ENCODE peak calls at places on chromosomes 12 and 14, in seven cellular contexts. P is heart left ventricle, A is GM23338, X is psoas muscle, R is cardiac muscle cell, Y is left lung, S is upper lobe of right lung. L is an unnamed sample.

GRCh38 chr12:124396544-124397398 is 101.9 kb downstream of the RFLNA start:
- DNase-seq in Y (no peak), S (no peak), X (no peak), P (peak; percentile 78), A (no peak), R (no peak), L (no peak)

GRCh38 chr14:91611528-91611927 is 101.4 kb upstream of the PPP4R3A start:
- DNase-seq in S (no peak), R (no peak), P (no peak), Y (no peak), X (no peak), A (no peak), L (no peak)

GRCh38 chr12:14239935-14240872 is 125.3 kb upstream of the ATF7IP start:
- DNase-seq in R (no peak), Y (no peak), S (no peak), A (peak; percentile 74), P (no peak), X (no peak), L (no peak)

GRCh38 chr12:94336201-94336915 is 123.3 kb downstream of the CEP83 start:
- DNase-seq in X (no peak), R (peak; percentile 77), Y (no peak), A (no peak), P (no peak), S (no peak), L (no peak)

GRCh38 chr12:9340422-9341259 is 132.4 kb upstream of the PZP start:
- DNase-seq in S (no peak), A (no peak), P (no peak), Y (no peak), X (no peak), R (peak; percentile 46), L (no peak)

GRCh38 chr12:55935742-55936151 is 4.8 kb downstream of the DGKA start:
- DNase-seq in A (peak; percentile 54), R (peak; percentile 21), Y (peak; percentile 77), P (peak; percentile 49), S (peak; percentile 66), X (peak; percentile 70), L (no peak)

GRCh38 chr14:54975856-54976255 is 51.0 kb downstream of the WDHD1 start:
- DNase-seq in P (no peak), X (no peak), A (no peak), R (peak; percentile 42), S (no peak), Y (no peak), L (no peak)

GRCh38 chr12:19880076-19880475 is 440.8 kb downstream of the AEBP2 start:
- DNase-seq in A (no peak), X (no peak), Y (no peak), S (no peak), R (no peak), P (no peak), L (no peak)

GRCh38 chr14:33452982-33453381 is 497.9 kb downstream of the EGLN3 start:
- DNase-seq in X (no peak), S (no peak), P (no peak), A (no peak), R (no peak), Y (no peak), L (no peak)

GRCh38 chr12:2475984-2476383 is 318.8 kb upstream of the FKBP4 start:
- DNase-seq in R (no peak), Y (no peak), P (no peak), X (no peak), S (no peak), A (no peak), L (no peak)

GRCh38 chr12:24911284-24911791 is 37.6 kb downstream of the BCAT1 start:
- DNase-seq in S (no peak), X (no peak), P (no peak), Y (no peak), R (peak; percentile 41), A (no peak), L (no peak)

GRCh38 chr14:79011920-79012204 is 841.7 kb downstream of the NRXN3 start:
- DNase-seq in R (no peak), X (no peak), S (no peak), A (no peak), Y (no peak), P (no peak), L (no peak)

GRCh38 chr12:51970904-51971646 is 19.6 kb downstream of the ACVR1B start:
- DNase-seq in S (no peak), A (peak; percentile 87), Y (no peak), R (peak; percentile 49), P (no peak), X (no peak), L (peak; percentile 29)

GRCh38 chr12:64633940-64634337 is 23.6 kb downstream of the RASSF3 start:
- DNase-seq in X (no peak), A (no peak), P (peak; percentile 62), S (peak; percentile 78), R (peak; percentile 78), Y (peak; percentile 83), L (no peak)

GRCh38 chr12:26434299-26434915 is 239.0 kb downstream of the SSPN start:
- DNase-seq in S (no peak), P (no peak), R (peak; percentile 72), Y (no peak), X (no peak), A (peak; percentile 79), L (no peak)

GRCh38 chr14:65866422-65866821 is 453.9 kb downstream of the FUT8 start:
- DNase-seq in P (no peak), R (peak; percentile 11), X (no peak), S (no peak), Y (no peak), A (no peak), L (no peak)

GRCh38 chr12:113818833-113819232 is 147.3 kb downstream of the RBM19 start:
- DNase-seq in S (no peak), P (no peak), Y (no peak), R (peak; percentile 21), A (peak; percentile 79), X (no peak), L (no peak)

GRCh38 chr12:70823182-70823976 is 97.2 kb downstream of the PTPRR start:
- DNase-seq in R (no peak), S (no peak), A (peak; percentile 22), Y (no peak), P (no peak), X (no peak), L (no peak)

GRCh38 chr12:66132408-66132807 is 1.9 kb upstream of the LLPH start:
- DNase-seq in X (no peak), Y (no peak), P (peak; percentile 32), S (no peak), A (peak; percentile 53), R (peak; percentile 65), L (no peak)

GRCh38 chr12:114920828-114921579 is 237.0 kb upstream of the TBX3 start:
- DNase-seq in R (peak; percentile 33), S (no peak), X (no peak), Y (no peak), A (no peak), P (no peak), L (no peak)

GRCh38 chr12:122086641-122087285 is 8.2 kb downstream of the MLXIP start:
- DNase-seq in R (no peak), X (no peak), S (peak; percentile 45), Y (peak; percentile 47), A (no peak), P (peak; percentile 71), L (no peak)

GRCh38 chr14:22509036-22509709 is 79.9 kb downstream of the DAD1 start:
- DNase-seq in P (no peak), R (no peak), X (no peak), Y (no peak), S (no peak), A (no peak), L (no peak)

GRCh38 chr14:63203618-63204406 is 431 bp upstream of the RHOJ start:
- DNase-seq in A (peak; percentile 57), S (peak; percentile 68), P (peak; percentile 88), R (peak; percentile 99), Y (no peak), X (peak; percentile 80), L (peak; percentile 88)

DNA sequence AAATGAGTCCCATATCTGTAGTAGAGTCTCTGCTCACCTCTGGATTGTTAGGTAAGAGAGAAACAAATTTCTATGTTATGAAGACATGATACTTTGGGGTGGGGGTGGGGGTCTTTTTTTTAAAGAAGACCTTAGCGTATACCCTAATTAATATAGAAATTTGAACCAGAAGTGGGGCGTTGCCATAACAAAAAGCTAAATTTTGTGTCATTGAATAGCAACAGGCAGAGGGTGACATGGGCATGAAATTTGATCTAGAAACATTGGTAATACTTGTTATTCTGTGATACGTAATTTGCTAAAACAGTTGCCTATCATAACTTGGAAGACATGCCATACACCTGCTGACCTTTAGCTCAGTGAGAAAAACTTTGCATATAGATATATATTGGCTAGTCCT is 92.3 kb upstream of the SLC38A2 start:
- DNase-seq in X (no peak), A (no peak), R (no peak), S (no peak), P (no peak), Y (no peak), L (no peak)
- H3K27ac ChIP-seq in X (peak overlapping the region; percentile 74), A (no peak overlapping the region), R (no peak overlapping the region), S (no peak overlapping the region), P (no peak overlapping the region), Y (no peak overlapping the region), L (no peak overlapping the region)

DNA sequence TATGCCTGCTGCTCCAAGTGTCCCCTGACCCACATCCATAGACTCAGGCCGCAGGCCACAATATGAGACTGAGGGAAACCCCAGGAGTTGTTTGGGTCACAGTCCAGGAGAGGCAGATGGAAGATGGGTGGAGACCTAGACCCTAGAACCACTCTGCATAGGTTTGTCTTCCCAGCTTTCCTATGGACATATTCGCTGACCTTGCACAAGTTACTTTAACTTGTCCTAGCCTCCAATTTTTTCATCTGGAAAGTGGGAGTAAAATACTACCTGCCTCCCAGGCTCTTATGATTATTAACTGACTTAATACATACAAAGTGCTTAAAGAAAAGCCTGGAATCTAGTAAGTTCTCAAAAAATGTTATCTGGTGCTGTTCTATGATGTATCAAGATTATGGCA is 157.1 kb upstream of the IFNG-AS1 start:
- DNase-seq in S (no peak), X (no peak), Y (no peak), P (no peak), R (no peak), A (no peak), L (no peak)
- H3K4me3 ChIP-seq in S (no peak overlapping the region), X (no peak overlapping the region), Y (no peak overlapping the region), P (no peak overlapping the region), R (no peak overlapping the region), A (no peak overlapping the region), L (no peak overlapping the region)

GRCh38 chr12:49990269-49990668 is 17.5 kb downstream of the AQP6 start:
- DNase-seq in Y (no peak), R (peak; percentile 60), P (no peak), A (no peak), X (no peak), S (no peak), L (no peak)

GRCh38 chr12:49984476-49984890 is 11.7 kb downstream of the AQP6 start:
- DNase-seq in S (peak; percentile 51), Y (no peak), A (no peak), P (no peak), R (no peak), X (no peak), L (no peak)

GRCh38 chr12:49985981-49986380 is 13.2 kb downstream of the AQP6 start:
- DNase-seq in Y (no peak), A (no peak), X (no peak), R (no peak), P (no peak), S (no peak), L (no peak)

GRCh38 chr12:49984960-49985359 is 12.2 kb downstream of the AQP6 start:
- DNase-seq in X (no peak), A (no peak), S (no peak), P (no peak), R (no peak), Y (no peak), L (no peak)

GRCh38 chr12:49987620-49988303 is 15.0 kb downstream of the AQP6 start:
- DNase-seq in P (no peak), X (no peak), A (no peak), R (no peak), S (no peak), Y (no peak), L (no peak)
- TF ChIP-seq CTCF in P (no peak), X (no peak), A (no peak), R (no peak), S (no peak), Y (no peak), L (no peak)

GRCh38 chr14:100191584-100192249 is 32.3 kb upstream of the DEGS2 start:
- DNase-seq in X (no peak), Y (no peak), A (no peak), R (peak; percentile 40), S (no peak), P (no peak), L (no peak)
- H3K27ac ChIP-seq in X (peak overlapping the region; percentile 75), Y (peak overlapping the region; percentile 85), A (no peak overlapping the region), R (no peak overlapping the region), S (peak overlapping the region; percentile 96), P (peak overlapping the region; percentile 93), L (no peak overlapping the region)